ENCODE peak calls at places on chromosomes 5 and 9, in nine cellular contexts. O is PC-3, A is NCI-H774, Q is NCI-H524, M is iris pigment epithelial cell, W is GM10248, P is cerebellar cortex, L is posterior vena cava, J is mesendoderm. Y is an unnamed sample.

GRCh38 chr5:172541119-172541763 is 86.9 kb upstream of the SH3PXD2B start:
- DNase-seq in J (no peak), A (no peak), Q (peak), M (no peak), O (no peak), L (no peak), P (no peak), W (no peak), Y (no peak)

GRCh38 chr5:122870219-122870856 is 24.9 kb downstream of the SNX24 start:
- DNase-seq in L (no peak), M (peak), J (no peak), O (no peak), P (no peak), Q (no peak), A (no peak), W (no peak), Y (no peak)

GRCh38 chr5:164203581-164204225 is 698.3 kb downstream of the MAT2B start:
- DNase-seq in W (no peak), P (no peak), Q (no peak), L (no peak), A (no peak), J (no peak), M (peak), O (peak), Y (no peak)

GRCh38 chr5:179731791-179732411 is 721 bp upstream of the MAML1 start:
- DNase-seq in M (peak), L (peak), Q (peak), J (no peak), O (peak), A (no peak), P (peak), W (peak), Y (no peak)

GRCh38 chr5:157303667-157304327 is 37.9 kb downstream of the CYFIP2 start:
- DNase-seq in M (no peak), W (no peak), Q (peak), J (peak), L (no peak), O (peak), P (peak), A (no peak), Y (peak)

GRCh38 chr5:66232701-66233100 is 88.6 kb downstream of the SREK1 start:
- DNase-seq in M (no peak), P (no peak), W (no peak), Q (no peak), L (no peak), J (no peak), A (peak), O (no peak), Y (no peak)

GRCh38 chr9:18786936-18787658 is 245.9 kb downstream of the SAXO1 start:
- DNase-seq in J (no peak), P (peak), Q (no peak), W (no peak), L (no peak), O (no peak), A (no peak), M (peak), Y (no peak)

GRCh38 chr5:15966651-15967050 is 212.9 kb downstream of the MARCHF11 start:
- DNase-seq in O (no peak), L (no peak), M (peak), Q (no peak), J (no peak), W (no peak), P (no peak), A (no peak), Y (no peak)

GRCh38 chr5:115736690-115737005 is 79.8 kb downstream of the CDO1 start:
- DNase-seq in P (no peak), J (no peak), M (no peak), A (no peak), L (no peak), W (no peak), O (no peak), Q (no peak), Y (no peak)

GRCh38 chr9:114072181-114073140 is 5.6 kb downstream of the AMBP start:
- DNase-seq in P (peak), J (peak), M (no peak), L (peak), Q (peak), A (no peak), O (no peak), W (no peak), Y (peak)

GRCh38 chr5:159775890-159776289 is 140.4 kb upstream of the ADRA1B start:
- DNase-seq in P (no peak), Q (no peak), J (no peak), L (no peak), O (no peak), A (no peak), M (no peak), W (no peak), Y (no peak)

GRCh38 chr5:68033029-68033428 is 182.5 kb upstream of the PIK3R1 start:
- DNase-seq in O (no peak), L (no peak), P (no peak), A (no peak), J (no peak), M (no peak), W (no peak), Q (peak), Y (peak)

GRCh38 chr9:130276121-130276520 is 10.6 kb downstream of the HMCN2 start:
- DNase-seq in J (peak), Q (no peak), L (peak), M (peak), W (no peak), P (no peak), A (no peak), O (peak), Y (no peak)

GRCh38 chr5:10701567-10702039 is 59.4 kb downstream of the DAP start:
- DNase-seq in A (peak), P (peak), W (no peak), Q (peak), J (peak), M (peak), L (no peak), O (peak), Y (peak)

GRCh38 chr9:18848657-18849056 is 184.4 kb downstream of the SAXO1 start:
- DNase-seq in Q (no peak), O (no peak), L (no peak), M (no peak), W (no peak), A (no peak), P (no peak), J (no peak), Y (no peak)

GRCh38 chr5:16169550-16169949 is 10.0 kb downstream of the MARCHF11 start:
- DNase-seq in W (no peak), A (no peak), J (no peak), Q (no peak), O (no peak), M (no peak), P (no peak), L (no peak), Y (no peak)

GRCh38 chr5:141664733-141665461 is 13.7 kb upstream of the FCHSD1 start:
- DNase-seq in O (peak), P (peak), M (peak), J (peak), W (peak), Q (peak), A (peak), L (peak), Y (peak)

GRCh38 chr5:82396871-82397514 is 118.8 kb upstream of the RPS23 start:
- DNase-seq in L (peak), A (peak), J (no peak), Q (peak), M (peak), P (peak), W (no peak), O (peak), Y (no peak)

GRCh38 chr9:37650873-37651768 is at the start of gene FRMPD1:
- DNase-seq in A (peak), J (peak), M (peak), W (peak), P (peak), Q (peak), L (no peak), O (peak), Y (peak)

GRCh38 chr9:133374612-133375115 is 1.2 kb downstream of the SURF4 start:
- DNase-seq in L (no peak), W (no peak), J (no peak), A (no peak), M (peak), P (no peak), Q (no peak), O (no peak), Y (no peak)

GRCh38 chr5:115686692-115687054 is 60.8 kb upstream of the TMED7 start:
- DNase-seq in L (no peak), Q (no peak), W (no peak), J (no peak), P (no peak), O (peak), M (peak), A (no peak), Y (no peak)

GRCh38 chr5:51187953-51188591 is 195.2 kb upstream of the ISL1 start:
- DNase-seq in J (peak), Q (peak), W (no peak), M (no peak), A (no peak), L (no peak), P (no peak), O (no peak), Y (peak)

GRCh38 chr5:94080390-94080789 is 339.0 kb upstream of the POU5F2 start:
- DNase-seq in A (no peak), P (no peak), O (no peak), L (no peak), J (no peak), M (no peak), W (no peak), Q (peak), Y (no peak)

GRCh38 chr5:68239485-68239884 is 23.9 kb downstream of the PIK3R1 start:
- DNase-seq in M (peak), Q (no peak), P (no peak), A (no peak), O (no peak), J (no peak), L (peak), W (peak), Y (no peak)

GRCh38 chr9:15999422-16000339 is 446.8 kb downstream of the CCDC171 start:
- DNase-seq in A (no peak), P (no peak), O (peak), M (peak), L (no peak), Q (no peak), J (peak), W (no peak), Y (no peak)

GRCh38 chr5:34412769-34413168 is 243.4 kb upstream of the RAI14 start:
- DNase-seq in M (peak), A (no peak), P (no peak), O (peak), J (peak), W (no peak), L (no peak), Q (no peak), Y (no peak)

GRCh38 chr9:101438523-101438922 is 2.9 kb upstream of the ALDOB start:
- DNase-seq in J (no peak), L (no peak), P (no peak), A (no peak), Q (no peak), W (no peak), O (no peak), M (no peak), Y (no peak)

GRCh38 chr9:503881-504852 is 289.5 kb downstream of the DOCK8 start:
- DNase-seq in O (peak), L (peak), J (peak), W (peak), M (peak), A (peak), Q (peak), P (peak), Y (peak)

GRCh38 chr5:16737620-16738364 is 121.0 kb upstream of the RETREG1 start:
- DNase-seq in M (no peak), A (peak), O (no peak), W (no peak), J (peak), P (no peak), L (no peak), Q (peak), Y (peak)

GRCh38 chr5:531749-532315 is 7.6 kb upstream of the SLC9A3 start:
- DNase-seq in O (no peak), M (no peak), W (no peak), L (peak), J (no peak), A (no peak), Q (no peak), P (no peak), Y (no peak)

GRCh38 chr5:145768863-145769262 is 66.3 kb downstream of the PRELID2 start:
- DNase-seq in M (no peak), L (no peak), Q (no peak), J (no peak), O (no peak), P (no peak), A (no peak), W (no peak), Y (no peak)

GRCh38 chr5:133582971-133583370 is 29.4 kb downstream of the FSTL4 start:
- DNase-seq in Q (no peak), W (no peak), L (no peak), O (no peak), M (no peak), J (peak), A (no peak), P (no peak), Y (no peak)

GRCh38 chr9:89954229-89954628 is 349.4 kb downstream of the GADD45G start:
- DNase-seq in J (no peak), L (no peak), A (no peak), Q (peak), P (peak), W (no peak), O (no peak), M (no peak), Y (no peak)